ENCODE peak calls at places on chromosomes 6 and 20, in four cellular contexts. X, F, G and P are unnamed samples.

GRCh38 chr6:151389640-151390275 is 1.6 kb downstream of the ZBTB2 start:
- DNase-seq in G (no peak), X (peak), F (no peak), P (peak)

GRCh38 chr20:36777576-36777975 is 4.0 kb upstream of the DSN1 start:
- DNase-seq in X (no peak), F (no peak), G (no peak), P (no peak)

GRCh38 chr6:7541175-7542064 is at the start of gene DSP:
- DNase-seq in F (no peak), X (peak), G (peak), P (no peak)

GRCh38 chr6:163651910-163652309 is 237.4 kb downstream of the QKI start:
- DNase-seq in G (no peak), F (no peak), X (no peak), P (no peak)

GRCh38 chr6:71473908-71474307 is 185.3 kb downstream of the OGFRL1 start:
- DNase-seq in X (no peak), G (no peak), F (no peak), P (no peak)

GRCh38 chr20:40512567-40512966 is 176.5 kb downstream of the MAFB start:
- DNase-seq in G (no peak), F (no peak), X (peak), P (no peak)

GRCh38 chr20:50911030-50911429 is 20.2 kb downstream of the ADNP start:
- DNase-seq in X (peak), G (no peak), F (no peak), P (no peak)

GRCh38 chr6:141484726-141485125 is 648.0 kb upstream of the GJE1 start:
- DNase-seq in G (no peak), F (peak), X (no peak), P (no peak)

GRCh38 chr6:3569817-3570216 is 113.0 kb upstream of the SLC22A23 start:
- DNase-seq in G (no peak), X (peak), F (no peak), P (no peak)

GRCh38 chr20:21102691-21103311 is 3.4 kb downstream of the LINC00237 start:
- DNase-seq in G (peak), F (no peak), X (peak), P (no peak)

GRCh38 chr6:2542858-2543218 is 207.9 kb downstream of the MYLK4 start:
- DNase-seq in X (no peak), F (peak), G (no peak), P (peak)

GRCh38 chr6:111711476-111711875 is 105.8 kb upstream of the TRAF3IP2 start:
- DNase-seq in F (no peak), G (no peak), X (peak), P (no peak)

GRCh38 chr6:107716688-107717089 is 107.4 kb downstream of the SCML4 start:
- DNase-seq in X (peak), F (peak), G (no peak), P (peak)

GRCh38 chr6:165678904-165679303 is 15.9 kb upstream of the PDE10A start:
- DNase-seq in G (no peak), X (no peak), F (no peak), P (no peak)

GRCh38 chr20:13141541-13141940 is 79.5 kb upstream of the ISM1 start:
- DNase-seq in X (peak), F (no peak), G (no peak), P (no peak)

GRCh38 chr20:57223648-57224489 is 42.6 kb downstream of the BMP7 start:
- DNase-seq in X (no peak), F (no peak), G (no peak), P (no peak)

GRCh38 chr6:148348335-148348734 is 5.7 kb downstream of the SASH1 start:
- DNase-seq in F (no peak), G (no peak), X (no peak), P (no peak)

GRCh38 chr20:59175861-59176260 is 12.2 kb downstream of the ZNF831 start:
- DNase-seq in X (no peak), F (no peak), G (no peak), P (no peak)

DNA sequence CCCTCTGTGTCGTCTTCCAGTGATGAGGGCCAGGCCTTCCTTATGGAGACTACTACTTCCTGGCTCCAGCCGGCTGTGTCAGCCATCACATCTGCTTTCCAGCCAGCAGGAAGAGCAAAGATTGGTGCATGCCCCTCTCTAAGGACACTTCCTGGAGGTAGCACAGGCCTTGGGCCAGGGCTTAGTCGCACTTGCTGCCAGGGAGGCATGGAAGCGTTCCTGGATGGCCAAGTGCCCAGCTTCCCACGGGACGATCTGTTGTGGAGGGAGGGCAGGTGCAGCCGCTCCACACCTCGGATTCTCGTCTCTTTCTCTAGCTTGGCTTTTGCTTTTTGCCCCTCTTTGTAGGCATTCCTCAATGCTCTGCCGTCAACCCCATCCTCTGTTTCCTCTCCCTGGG is 11.9 kb downstream of the ERMARD start:
- DNase-seq in F (no peak), X (no peak), G (no peak), P (no peak)
- TF ChIP-seq NRF1 in F (no peak), X (no peak), G (no peak), P (no peak)

GRCh38 chr20:19976595-19977372 is 40.4 kb upstream of the NAA20 start:
- DNase-seq in X (no peak), F (no peak), G (peak), P (no peak)

GRCh38 chr20:19973920-19974620 is 43.1 kb upstream of the NAA20 start:
- DNase-seq in G (no peak), F (no peak), X (no peak), P (no peak)

GRCh38 chr20:19975901-19976300 is 41.3 kb upstream of the NAA20 start:
- DNase-seq in G (no peak), F (no peak), X (no peak), P (no peak)

GRCh38 chr20:19975436-19975799 is 41.7 kb upstream of the NAA20 start:
- DNase-seq in F (no peak), G (peak), X (no peak), P (no peak)

GRCh38 chr20:19974621-19975435 is 42.3 kb upstream of the NAA20 start:
- DNase-seq in G (peak), X (peak), F (no peak), P (no peak)
- TF ChIP-seq NRF1 in G (no peak), X (no peak), F (no peak), P (no peak)

DNA sequence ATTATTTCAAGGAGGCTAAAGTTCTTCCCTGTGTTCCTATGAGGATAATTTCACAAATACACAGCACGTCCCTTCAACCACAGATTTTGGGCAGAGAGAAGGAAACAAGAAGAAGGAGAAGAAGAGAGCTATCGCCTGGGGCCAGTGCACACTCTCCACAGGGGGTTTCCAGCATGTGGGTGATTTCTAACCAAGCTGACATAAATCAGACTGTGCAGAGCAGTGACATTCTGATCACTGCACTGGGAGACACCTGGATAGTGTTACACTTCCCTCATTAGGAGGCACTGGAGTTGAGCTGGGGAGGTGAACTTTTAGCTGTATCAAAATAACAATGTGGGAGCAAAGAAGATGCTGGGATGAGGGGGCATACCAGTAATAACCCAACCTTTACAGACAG is 71.8 kb upstream of the CENPW start:
- DNase-seq in F (peak), G (no peak), X (peak), P (no peak)
- TF ChIP-seq NRF1 in F (no peak), G (no peak), X (no peak), P (no peak)

GRCh38 chr6:106253731-106254130 is 71.8 kb downstream of the ATG5 start:
- DNase-seq in G (no peak), F (no peak), X (no peak), P (no peak)
- TF ChIP-seq NRF1 in G (no peak), F (no peak), X (no peak), P (no peak)

DNA sequence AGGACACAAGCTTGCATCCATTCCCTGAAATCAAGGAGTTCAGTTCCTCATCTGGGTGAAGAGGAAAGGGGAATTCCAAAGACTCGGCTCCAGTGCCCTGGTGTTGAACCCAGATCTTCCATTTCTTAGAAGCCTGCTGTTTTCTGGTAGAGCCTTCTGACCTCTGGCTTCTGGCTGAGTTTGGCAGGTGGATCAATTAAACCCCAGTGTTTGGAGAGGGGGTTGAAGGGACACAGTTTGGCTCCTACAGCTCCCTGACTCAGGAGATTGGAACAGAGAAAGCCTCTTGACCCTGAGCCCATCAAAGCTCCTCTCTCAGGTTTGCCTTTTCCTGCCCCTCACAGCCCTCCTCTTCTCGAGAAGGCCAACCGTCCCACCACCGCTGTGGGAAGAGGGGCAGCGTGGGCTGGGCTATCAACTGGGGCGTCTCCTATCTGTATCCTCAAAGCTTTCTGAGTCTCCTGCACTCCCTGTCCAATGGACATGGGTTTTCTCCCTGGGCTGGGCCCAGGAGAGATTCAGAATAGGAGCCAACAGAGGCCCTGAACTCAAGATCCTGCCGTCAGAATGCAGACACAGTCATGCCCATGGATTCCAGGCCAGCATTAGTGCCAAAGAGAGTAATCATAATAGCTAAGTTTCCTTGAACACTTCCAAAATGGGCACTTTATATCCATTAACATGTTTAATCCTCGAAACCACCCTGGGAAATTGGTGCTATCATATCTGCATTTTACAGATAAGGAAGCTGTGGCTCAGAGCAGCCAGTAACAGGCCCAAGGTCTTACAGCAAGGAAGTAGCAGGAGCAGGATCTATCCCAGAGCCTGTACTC is 146.3 kb downstream of the VEGFA start:
- DNase-seq in F (no peak), X (no peak), G (no peak), P (peak)
- TF ChIP-seq NRF1 in F (no peak), X (no peak), G (no peak), P (peak)

GRCh38 chr6:150260931-150261330 is 107.9 kb upstream of the IYD start:
- DNase-seq in G (no peak), F (no peak), X (no peak), P (no peak)

GRCh38 chr6:150256618-150257272 is 112.1 kb upstream of the IYD start:
- DNase-seq in X (no peak), F (no peak), G (no peak), P (no peak)

GRCh38 chr6:150261997-150262396 is 106.8 kb upstream of the IYD start:
- DNase-seq in G (peak), X (no peak), F (no peak), P (no peak)

GRCh38 chr6:150255840-150256239 is 113.0 kb upstream of the IYD start:
- DNase-seq in X (no peak), G (no peak), F (no peak), P (no peak)

DNA sequence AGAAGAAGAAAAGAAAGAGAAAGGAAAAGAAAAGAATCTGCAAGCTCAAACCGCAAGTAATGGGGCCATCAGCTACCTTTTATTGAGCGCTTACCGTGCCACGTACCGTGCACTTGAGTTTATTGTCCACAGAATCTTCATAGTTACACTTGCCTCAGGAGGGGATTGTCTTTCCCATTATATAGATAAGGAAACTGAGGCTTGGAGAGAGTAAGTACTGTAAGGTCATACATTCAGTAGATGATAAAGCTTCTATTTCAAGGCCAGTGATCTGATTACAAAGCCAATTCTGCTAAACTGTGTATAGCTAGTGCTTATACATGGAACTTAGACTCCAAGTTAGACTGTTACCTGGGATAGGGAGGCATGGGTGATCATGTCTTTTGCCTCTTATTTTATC is 110.4 kb upstream of the IYD start:
- DNase-seq in F (no peak), G (no peak), X (no peak), P (no peak)
- TF ChIP-seq NRF1 in F (no peak), G (no peak), X (no peak), P (no peak)

DNA sequence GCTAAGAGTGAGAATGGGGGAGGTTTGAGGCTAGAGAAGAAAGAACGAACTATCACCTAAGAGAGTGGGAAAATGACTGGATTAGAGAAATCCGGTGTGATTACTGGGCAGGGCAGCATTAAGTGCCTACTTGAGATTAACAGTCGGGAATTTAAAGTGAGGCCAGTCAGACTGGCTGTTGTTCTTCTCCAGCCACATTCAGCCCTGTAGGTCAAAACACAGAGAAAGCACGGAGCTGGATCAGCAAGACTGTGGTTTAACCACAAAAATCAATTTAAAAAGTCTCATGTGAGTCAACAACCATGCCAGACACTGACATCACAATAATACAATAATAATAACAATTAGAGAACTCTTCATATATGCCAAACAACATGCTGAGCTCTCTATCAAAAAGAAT is 301.9 kb upstream of the SGK1 start:
- DNase-seq in G (no peak), F (no peak), X (no peak), P (no peak)
- TF ChIP-seq NRF1 in G (no peak), F (no peak), X (no peak), P (no peak)

GRCh38 chr20:11588875-11589274 is 328.8 kb upstream of the BTBD3 start:
- DNase-seq in X (no peak), F (no peak), G (no peak), P (no peak)
- TF ChIP-seq NRF1 in X (no peak), F (no peak), G (no peak), P (no peak)